ENCODE peak calls at places on chromosomes 11 and 22, in nine cellular contexts. One of them, this sample, is unnamed. For H3K9me3, the result is how much of the 10 kb centered on the place peaks cover.

GRCh38 chr11:19419021-19419750 is 178.4 kb upstream of the E2F8 start:
- DNase-seq in fibroblast of lung: peak
- DNase-seq in neural progenitor cell: no peak
- DNase-seq in endothelial cell of umbilical vein: no peak
- DNase-seq in K562: no peak
- DNase-seq in H1: peak
- DNase-seq in GM23248: peak
- DNase-seq in PC-9: peak
- DNase-seq in PC-3: peak
- DNase-seq in this sample: no peak

GRCh38 chr11:90204832-90205646 is 17.8 kb downstream of the CHORDC1 start:
- DNase-seq in K562: peak
- DNase-seq in GM23248: peak
- DNase-seq in fibroblast of lung: peak
- DNase-seq in PC-3: peak
- DNase-seq in PC-9: peak
- DNase-seq in neural progenitor cell: peak
- DNase-seq in endothelial cell of umbilical vein: peak
- DNase-seq in H1: no peak
- DNase-seq in this sample: peak

GRCh38 chr11:2541321-2541680 is 96.5 kb downstream of the KCNQ1 start:
- DNase-seq in GM23248: no peak
- DNase-seq in PC-3: no peak
- DNase-seq in H1: no peak
- DNase-seq in endothelial cell of umbilical vein: no peak
- DNase-seq in PC-9: no peak
- DNase-seq in neural progenitor cell: no peak
- DNase-seq in K562: no peak
- DNase-seq in fibroblast of lung: no peak
- DNase-seq in this sample: no peak

GRCh38 chr11:69962152-69962551 is 116.0 kb upstream of the ANO1 start:
- DNase-seq in endothelial cell of umbilical vein: peak
- DNase-seq in K562: peak
- DNase-seq in PC-9: peak
- DNase-seq in PC-3: peak
- DNase-seq in GM23248: peak
- DNase-seq in neural progenitor cell: no peak
- DNase-seq in fibroblast of lung: peak
- DNase-seq in H1: no peak
- DNase-seq in this sample: no peak

GRCh38 chr11:25048632-25049031 is 551.8 kb downstream of the LUZP2 start:
- DNase-seq in neural progenitor cell: no peak
- DNase-seq in H1: no peak
- DNase-seq in PC-9: no peak
- DNase-seq in endothelial cell of umbilical vein: no peak
- DNase-seq in K562: no peak
- DNase-seq in PC-3: no peak
- DNase-seq in GM23248: no peak
- DNase-seq in fibroblast of lung: no peak
- DNase-seq in this sample: no peak

GRCh38 chr22:38967451-38968450 is 10.3 kb downstream of the APOBEC3A start:
- DNase-seq in K562: peak
- DNase-seq in fibroblast of lung: no peak
- DNase-seq in endothelial cell of umbilical vein: no peak
- DNase-seq in H1: no peak
- DNase-seq in PC-3: no peak
- DNase-seq in GM23248: no peak
- DNase-seq in PC-9: peak
- DNase-seq in neural progenitor cell: no peak
- DNase-seq in this sample: no peak

GRCh38 chr22:50439314-50440250 is 35.3 kb downstream of the SBF1 start:
- DNase-seq in K562: no peak
- DNase-seq in endothelial cell of umbilical vein: no peak
- DNase-seq in neural progenitor cell: no peak
- DNase-seq in GM23248: no peak
- DNase-seq in H1: no peak
- DNase-seq in PC-3: no peak
- DNase-seq in fibroblast of lung: no peak
- DNase-seq in PC-9: no peak
- DNase-seq in this sample: no peak

GRCh38 chr22:45240137-45240809 is 421 bp downstream of the KIAA0930 start:
- DNase-seq in fibroblast of lung: peak
- DNase-seq in neural progenitor cell: peak
- DNase-seq in PC-3: no peak
- DNase-seq in K562: no peak
- DNase-seq in GM23248: peak
- DNase-seq in H1: peak
- DNase-seq in PC-9: no peak
- DNase-seq in endothelial cell of umbilical vein: peak
- DNase-seq in this sample: peak

GRCh38 chr11:88709567-88709966 is 356.2 kb downstream of the GRM5 start:
- DNase-seq in K562: no peak
- DNase-seq in GM23248: peak
- DNase-seq in fibroblast of lung: no peak
- DNase-seq in neural progenitor cell: no peak
- DNase-seq in H1: no peak
- DNase-seq in PC-3: peak
- DNase-seq in PC-9: peak
- DNase-seq in endothelial cell of umbilical vein: peak
- DNase-seq in this sample: no peak

GRCh38 chr11:22472306-22472705 is 134.1 kb downstream of the SLC17A6 start:
- DNase-seq in PC-9: no peak
- DNase-seq in neural progenitor cell: peak
- DNase-seq in endothelial cell of umbilical vein: peak
- DNase-seq in fibroblast of lung: no peak
- DNase-seq in PC-3: peak
- DNase-seq in GM23248: peak
- DNase-seq in K562: no peak
- DNase-seq in H1: no peak
- DNase-seq in this sample: peak

GRCh38 chr22:22214819-22215329 is 29.7 kb upstream of the VPREB1 start:
- DNase-seq in endothelial cell of umbilical vein: no peak
- DNase-seq in GM23248: no peak
- DNase-seq in H1: no peak
- DNase-seq in PC-9: no peak
- DNase-seq in neural progenitor cell: no peak
- DNase-seq in fibroblast of lung: no peak
- DNase-seq in PC-3: no peak
- DNase-seq in K562: no peak
- DNase-seq in this sample: no peak

GRCh38 chr11:2553886-2554285 is 109.1 kb downstream of the KCNQ1 start:
- DNase-seq in fibroblast of lung: no peak
- DNase-seq in endothelial cell of umbilical vein: no peak
- DNase-seq in H1: no peak
- DNase-seq in neural progenitor cell: no peak
- DNase-seq in PC-9: no peak
- DNase-seq in GM23248: no peak
- DNase-seq in PC-3: no peak
- DNase-seq in K562: no peak
- DNase-seq in this sample: no peak

GRCh38 chr22:41094036-41094435 is 1.6 kb downstream of the EP300 start:
- DNase-seq in endothelial cell of umbilical vein: peak
- DNase-seq in GM23248: peak
- DNase-seq in PC-3: peak
- DNase-seq in neural progenitor cell: peak
- DNase-seq in fibroblast of lung: peak
- DNase-seq in PC-9: no peak
- DNase-seq in K562: peak
- DNase-seq in H1: no peak
- DNase-seq in this sample: peak

GRCh38 chr22:49186293-49186692 is 641.4 kb downstream of the BRD1 start:
- DNase-seq in endothelial cell of umbilical vein: no peak
- DNase-seq in PC-3: no peak
- DNase-seq in H1: no peak
- DNase-seq in GM23248: no peak
- DNase-seq in neural progenitor cell: no peak
- DNase-seq in fibroblast of lung: no peak
- DNase-seq in PC-9: no peak
- DNase-seq in K562: no peak
- DNase-seq in this sample: no peak
- H3K9me3 ChIP-seq in endothelial cell of umbilical vein: under half
- H3K9me3 ChIP-seq in PC-3: under half
- H3K9me3 ChIP-seq in H1: under half
- H3K9me3 ChIP-seq in GM23248: under half
- H3K9me3 ChIP-seq in neural progenitor cell: under half
- H3K9me3 ChIP-seq in fibroblast of lung: under half
- H3K9me3 ChIP-seq in PC-9: under half
- H3K9me3 ChIP-seq in K562: under half
- H3K9me3 ChIP-seq in this sample: under half

DNA sequence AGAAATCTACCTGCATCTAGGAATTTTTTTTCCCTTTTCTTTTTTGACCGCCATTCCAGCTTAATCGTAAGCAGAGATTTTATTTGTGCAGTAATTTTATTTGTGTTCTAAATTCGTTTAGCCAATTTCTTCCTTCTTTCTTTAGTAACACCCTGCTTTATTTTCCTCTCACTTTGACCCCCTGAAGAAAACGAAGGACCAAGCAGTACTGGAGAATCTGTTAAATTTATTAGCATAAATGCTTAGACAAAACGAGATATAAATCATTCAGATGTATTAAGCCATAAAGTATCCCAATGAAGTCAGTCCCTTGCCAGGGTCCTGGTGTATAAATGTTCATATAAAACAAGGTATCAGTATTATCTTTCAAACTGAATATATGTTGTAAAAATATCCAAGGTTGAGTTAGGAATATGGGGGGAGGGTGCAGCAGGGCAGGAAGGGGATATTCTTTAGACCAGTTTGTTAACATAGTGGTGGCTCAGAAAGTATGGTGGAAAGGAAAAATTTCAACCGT is 5.1 kb upstream of the WT1 start:
- DNase-seq in PC-3: no peak
- DNase-seq in endothelial cell of umbilical vein: no peak
- DNase-seq in H1: no peak
- DNase-seq in neural progenitor cell: no peak
- DNase-seq in GM23248: no peak
- DNase-seq in K562: no peak
- DNase-seq in fibroblast of lung: no peak
- DNase-seq in PC-9: no peak
- DNase-seq in this sample: no peak
- TF ChIP-seq EZH2 in PC-3: no peak
- TF ChIP-seq EZH2 in endothelial cell of umbilical vein: no peak
- TF ChIP-seq EZH2 in H1: no peak
- TF ChIP-seq EZH2 in neural progenitor cell: no peak
- TF ChIP-seq EZH2 in GM23248: peak
- TF ChIP-seq EZH2 in K562: no peak
- TF ChIP-seq EZH2 in fibroblast of lung: no peak
- TF ChIP-seq EZH2 in PC-9: no peak
- TF ChIP-seq EZH2 in this sample: peak

DNA sequence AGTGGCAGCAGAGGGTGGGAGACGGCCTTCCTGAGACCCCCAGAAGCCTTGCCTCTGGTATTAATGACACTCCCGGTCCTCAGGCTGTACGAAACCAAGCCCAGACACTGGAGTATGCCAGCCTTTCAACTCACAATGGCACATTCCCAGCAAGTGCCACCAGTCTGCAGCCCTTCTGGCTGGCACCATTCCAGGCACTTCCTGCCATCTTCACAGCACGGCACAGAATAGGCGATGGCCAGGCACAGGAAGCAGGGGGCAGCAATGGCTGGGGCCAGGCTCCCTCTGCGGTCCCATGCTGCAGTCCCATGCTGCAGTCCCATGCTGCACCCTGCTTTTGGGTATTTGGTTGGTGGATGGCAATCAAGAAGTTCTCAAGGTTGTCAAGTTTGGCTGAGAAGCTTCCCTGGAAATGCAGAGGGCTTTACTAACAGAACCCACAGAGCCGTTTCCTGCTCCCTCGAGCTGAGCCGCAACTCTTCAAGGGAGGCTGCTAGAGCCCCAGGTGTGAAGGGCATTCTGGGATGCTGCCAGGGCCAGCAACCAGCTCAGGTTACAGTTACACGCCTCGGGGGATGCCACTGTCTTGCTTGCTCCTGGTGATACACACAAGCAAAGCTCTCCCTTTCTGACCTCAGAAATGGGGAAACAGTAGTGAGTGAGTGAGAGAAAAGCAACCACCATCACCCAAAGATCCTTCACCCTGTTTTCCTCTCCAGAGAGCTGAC is 23.8 kb downstream of the LRFN4 start:
- DNase-seq in H1: no peak
- DNase-seq in fibroblast of lung: peak
- DNase-seq in PC-3: peak
- DNase-seq in K562: no peak
- DNase-seq in endothelial cell of umbilical vein: no peak
- DNase-seq in PC-9: peak
- DNase-seq in GM23248: no peak
- DNase-seq in neural progenitor cell: no peak
- DNase-seq in this sample: peak
- H3K27ac ChIP-seq in H1: peak
- H3K27ac ChIP-seq in fibroblast of lung: no peak
- H3K27ac ChIP-seq in PC-3: peak
- H3K27ac ChIP-seq in K562: no peak
- H3K27ac ChIP-seq in endothelial cell of umbilical vein: no peak
- H3K27ac ChIP-seq in PC-9: no peak
- H3K27ac ChIP-seq in GM23248: no peak
- H3K27ac ChIP-seq in neural progenitor cell: no peak
- H3K27ac ChIP-seq in this sample: no peak

GRCh38 chr22:48422900-48423480 is 1404.7 kb downstream of the BRD1 start:
- DNase-seq in fibroblast of lung: no peak
- DNase-seq in PC-3: no peak
- DNase-seq in endothelial cell of umbilical vein: no peak
- DNase-seq in K562: no peak
- DNase-seq in GM23248: no peak
- DNase-seq in neural progenitor cell: no peak
- DNase-seq in H1: no peak
- DNase-seq in PC-9: no peak
- DNase-seq in this sample: no peak

GRCh38 chr22:48425091-48425506 is 1402.6 kb downstream of the BRD1 start:
- DNase-seq in GM23248: no peak
- DNase-seq in fibroblast of lung: no peak
- DNase-seq in K562: no peak
- DNase-seq in neural progenitor cell: no peak
- DNase-seq in PC-9: no peak
- DNase-seq in endothelial cell of umbilical vein: no peak
- DNase-seq in H1: no peak
- DNase-seq in PC-3: no peak
- DNase-seq in this sample: no peak

GRCh38 chr22:48424661-48425060 is 1403.0 kb downstream of the BRD1 start:
- DNase-seq in neural progenitor cell: no peak
- DNase-seq in GM23248: no peak
- DNase-seq in fibroblast of lung: no peak
- DNase-seq in endothelial cell of umbilical vein: no peak
- DNase-seq in PC-3: no peak
- DNase-seq in PC-9: no peak
- DNase-seq in H1: no peak
- DNase-seq in K562: no peak
- DNase-seq in this sample: no peak

GRCh38 chr22:48423481-48423901 is 1404.2 kb downstream of the BRD1 start:
- DNase-seq in K562: no peak
- DNase-seq in fibroblast of lung: peak
- DNase-seq in endothelial cell of umbilical vein: no peak
- DNase-seq in H1: no peak
- DNase-seq in GM23248: peak
- DNase-seq in PC-9: no peak
- DNase-seq in PC-3: no peak
- DNase-seq in neural progenitor cell: no peak
- DNase-seq in this sample: peak

DNA sequence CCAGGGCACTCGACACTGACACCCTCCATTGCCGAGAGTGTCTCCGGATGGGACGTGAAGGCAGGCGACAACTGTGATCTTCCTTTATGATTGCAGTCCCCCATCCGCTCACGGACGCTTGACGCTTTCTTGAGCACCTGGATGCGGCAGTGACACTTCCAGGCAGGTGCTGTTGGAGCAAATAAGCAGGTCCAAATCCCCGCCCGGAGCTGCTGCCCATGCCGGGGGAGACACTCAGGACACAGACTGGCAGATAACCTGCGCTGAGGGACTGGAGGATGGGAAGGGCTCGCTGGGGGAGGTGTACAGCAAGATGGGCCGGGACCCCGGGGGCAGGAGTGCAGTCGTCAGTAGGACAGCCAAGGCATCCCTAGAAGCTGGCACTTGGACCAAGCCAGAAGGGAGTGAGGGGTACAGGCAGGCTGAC is 1403.5 kb downstream of the BRD1 start:
- DNase-seq in PC-9: no peak
- DNase-seq in H1: no peak
- DNase-seq in neural progenitor cell: no peak
- DNase-seq in fibroblast of lung: no peak
- DNase-seq in PC-3: no peak
- DNase-seq in GM23248: no peak
- DNase-seq in endothelial cell of umbilical vein: no peak
- DNase-seq in K562: no peak
- DNase-seq in this sample: no peak
- H3K9me3 ChIP-seq in PC-9: under half
- H3K9me3 ChIP-seq in H1: under half
- H3K9me3 ChIP-seq in neural progenitor cell: under half
- H3K9me3 ChIP-seq in fibroblast of lung: under half
- H3K9me3 ChIP-seq in PC-3: under half
- H3K9me3 ChIP-seq in GM23248: under half
- H3K9me3 ChIP-seq in endothelial cell of umbilical vein: under half
- H3K9me3 ChIP-seq in K562: under half
- H3K9me3 ChIP-seq in this sample: under half

This sample was measured in A673.